ENCODE peak calls at places on chromosomes 4 and X, in four cellular contexts. H is HCT116, Y is epithelial cell of esophagus, B is SK-N-SH. X is an unnamed sample.

GRCh38 chr4:152454398-152455011 is 81.4 kb downstream of the FBXW7 start:
- DNase-seq in Y (peak; percentile 29), H (no peak), B (peak; percentile 51), X (no peak)

GRCh38 chr4:123471655-123472054 is 75.1 kb downstream of the SPRY1 start:
- DNase-seq in H (no peak), Y (no peak), B (no peak), X (no peak)

GRCh38 chrX:105515561-105515960 is 295.1 kb upstream of the TEX13A start:
- DNase-seq in B (no peak), H (no peak), Y (peak; percentile 44), X (no peak)

GRCh38 chr4:112127736-112128322 is 17.4 kb upstream of the FAM241A start:
- DNase-seq in H (no peak), B (no peak), Y (peak; percentile 74), X (no peak)

GRCh38 chrX:38206036-38206435 is 14.6 kb downstream of the SRPX start:
- DNase-seq in B (no peak), Y (no peak), H (no peak), X (no peak)

GRCh38 chr4:152920768-152921167 is 15.4 kb upstream of the FHDC1 start:
- DNase-seq in B (no peak), Y (peak; percentile 13), H (peak; percentile 40), X (no peak)

GRCh38 chrX:66015906-66016689 is 23.8 kb downstream of the VSIG4 start:
- DNase-seq in H (no peak), Y (no peak), B (no peak), X (no peak)

GRCh38 chr4:1851575-1852415 is 4.2 kb downstream of the LETM1 start:
- DNase-seq in Y (no peak), B (no peak), H (no peak), X (no peak)

GRCh38 chrX:98637451-98637850 is 1753.7 kb downstream of the RPA4 start:
- DNase-seq in Y (no peak), B (no peak), H (no peak), X (no peak)

GRCh38 chr4:53734584-53735363 is 143.5 kb upstream of the LNX1 start:
- DNase-seq in B (no peak), Y (peak; percentile 40), H (no peak), X (no peak)

GRCh38 chr4:125891597-125892258 is 577.0 kb downstream of the FAT4 start:
- DNase-seq in Y (no peak), H (no peak), B (no peak), X (no peak)

GRCh38 chrX:118437283-118437682 is 58.3 kb upstream of the DOCK11 start:
- DNase-seq in H (no peak), B (no peak), Y (no peak), X (no peak)

GRCh38 chrX:153669174-153669890 is 4.3 kb downstream of the PNCK start:
- DNase-seq in B (peak; percentile 83), H (no peak), Y (no peak), X (no peak)

GRCh38 chrX:111088628-111089027 is 7.4 kb upstream of the PAK3 start:
- DNase-seq in Y (no peak), H (no peak), B (no peak), X (no peak)

GRCh38 chr4:159787901-159788300 is 685.0 kb downstream of the RAPGEF2 start:
- DNase-seq in Y (peak; percentile 41), H (no peak), B (no peak), X (no peak)

GRCh38 chrX:155747520-155747919 is 133.6 kb upstream of the VAMP7 start:
- DNase-seq in Y (peak; percentile 45), H (no peak), B (no peak), X (no peak)

GRCh38 chrX:50484662-50485061 is 14.0 kb upstream of the DGKK start:
- DNase-seq in B (no peak), H (no peak), Y (no peak), X (no peak)

GRCh38 chr4:41257257-41257900 is 651 bp downstream of the UCHL1 start:
- DNase-seq in B (peak; percentile 85), H (no peak), Y (peak; percentile 38), X (peak; percentile 86)

GRCh38 chr4:88216395-88216794 is 58.0 kb upstream of the ABCG2 start:
- DNase-seq in Y (no peak), H (no peak), B (no peak), X (no peak)

GRCh38 chr4:108155373-108155772 is 13.4 kb downstream of the LEF1 start:
- DNase-seq in Y (peak; percentile 42), B (no peak), H (no peak), X (no peak)

GRCh38 chr4:96603635-96604034 is 763.7 kb downstream of the PDHA2 start:
- DNase-seq in H (no peak), B (peak; percentile 15), Y (no peak), X (no peak)

GRCh38 chr4:37760840-37761239 is 65.6 kb upstream of the PGM2 start:
- DNase-seq in H (no peak), B (no peak), Y (no peak), X (no peak)

GRCh38 chr4:121939690-121940089 is 12.2 kb downstream of the TRPC3 start:
- DNase-seq in B (no peak), Y (no peak), H (no peak), X (no peak)

GRCh38 chrX:56764975-56765791 is 36.1 kb downstream of the NBDY start:
- DNase-seq in Y (no peak), B (no peak), H (no peak), X (no peak)

GRCh38 chr4:38132140-38132673 is 172.0 kb downstream of the PTTG2 start:
- DNase-seq in B (peak; percentile 49), H (no peak), Y (peak; percentile 99), X (no peak)

GRCh38 chr4:74656596-74656995 is 137.7 kb downstream of the BTC start:
- DNase-seq in H (no peak), B (no peak), Y (peak; percentile 33), X (no peak)

GRCh38 chrX:142428916-142429315 is 223.8 kb upstream of the MAGEC2 start:
- DNase-seq in Y (peak; percentile 0), H (no peak), B (no peak), X (no peak)

GRCh38 chr4:71498002-71498401 is 159.2 kb downstream of the SLC4A4 start:
- DNase-seq in B (no peak), Y (no peak), H (no peak), X (no peak)

GRCh38 chrX:88136328-88136727 is 610.7 kb upstream of the CPXCR1 start:
- DNase-seq in B (no peak), Y (no peak), H (no peak), X (no peak)

GRCh38 chr4:4860381-4860802 is 927 bp downstream of the MSX1 start:
- DNase-seq in B (no peak), Y (no peak), H (no peak), X (no peak)

GRCh38 chrX:103626855-103627254 is 1.9 kb upstream of the TCEAL1 start:
- DNase-seq in H (no peak), B (no peak), Y (peak; percentile 65), X (no peak)

GRCh38 chr4:105859233-105859632 is 36.0 kb upstream of the NPNT start:
- DNase-seq in B (no peak), H (peak; percentile 26), Y (peak; percentile 78), X (no peak)

GRCh38 chrX:125778256-125778655 is 387.8 kb downstream of the DCAF12L2 start:
- DNase-seq in H (no peak), B (no peak), Y (peak; percentile 0), X (no peak)

GRCh38 chrX:150155396-150156048 is 207.6 kb upstream of the MAMLD1 start:
- DNase-seq in Y (peak; percentile 31), H (no peak), B (peak; percentile 61), X (peak; percentile 89)

GRCh38 chr4:79225360-79225759 is 100.5 kb downstream of the NAA11 start:
- DNase-seq in H (no peak), Y (no peak), B (no peak), X (no peak)

GRCh38 chrX:40313269-40313668 is 215.5 kb upstream of the BCOR start:
- DNase-seq in Y (no peak), B (no peak), H (no peak), X (no peak)

GRCh38 chrX:40310016-40310415 is 212.3 kb upstream of the BCOR start:
- DNase-seq in Y (no peak), B (peak; percentile 30), H (no peak), X (no peak)

GRCh38 chrX:40316502-40316901 is 218.7 kb upstream of the BCOR start:
- DNase-seq in H (no peak), Y (no peak), B (no peak), X (no peak)

GRCh38 chrX:40318076-40318475 is 220.3 kb upstream of the BCOR start:
- DNase-seq in B (no peak), H (no peak), Y (no peak), X (no peak)

GRCh38 chrX:40314070-40314469 is 216.3 kb upstream of the BCOR start:
- DNase-seq in B (no peak), H (no peak), Y (no peak), X (no peak)
- TF ChIP-seq CTCF in B (no peak), H (no peak), Y (no peak), X (no peak)

GRCh38 chr4:154542264-154542879 is 7.8 kb downstream of the PLRG1 start:
- DNase-seq in H (no peak), Y (no peak), B (no peak), X (no peak)

GRCh38 chr4:154549894-154550790 is at the start of gene PLRG1:
- DNase-seq in H (peak; percentile 88), B (peak; percentile 89), Y (peak; percentile 95), X (peak; percentile 99)

GRCh38 chr4:154545689-154546088 is 4.5 kb downstream of the PLRG1 start:
- DNase-seq in Y (no peak), H (no peak), B (no peak), X (no peak)
- TF ChIP-seq CTCF in Y (no peak), H (no peak), B (peak; percentile 38), X (no peak)

DNA sequence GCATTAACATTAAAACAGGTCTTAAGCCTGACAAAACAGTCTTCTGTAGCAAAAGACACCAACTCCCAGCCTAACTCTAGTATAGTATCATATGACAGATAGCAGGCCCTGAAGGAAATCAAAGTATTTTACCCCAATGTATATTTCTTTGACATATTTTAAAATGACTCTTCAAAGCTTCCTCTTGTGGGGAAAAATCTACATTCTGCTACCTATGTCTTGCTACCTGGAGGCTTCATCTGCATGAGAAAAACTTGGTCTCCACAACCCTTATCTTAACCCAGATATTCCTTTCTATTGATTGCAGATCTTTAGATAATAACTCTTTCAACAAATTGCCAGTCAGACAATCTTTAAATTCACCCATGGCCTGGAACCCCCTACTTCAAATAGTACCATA is 1620.4 kb downstream of the PCDH7 start:
- DNase-seq in B (no peak), H (no peak), Y (peak; percentile 19), X (no peak)
- TF ChIP-seq CTCF in B (no peak), H (no peak), Y (peak; percentile 27), X (no peak)

DNA sequence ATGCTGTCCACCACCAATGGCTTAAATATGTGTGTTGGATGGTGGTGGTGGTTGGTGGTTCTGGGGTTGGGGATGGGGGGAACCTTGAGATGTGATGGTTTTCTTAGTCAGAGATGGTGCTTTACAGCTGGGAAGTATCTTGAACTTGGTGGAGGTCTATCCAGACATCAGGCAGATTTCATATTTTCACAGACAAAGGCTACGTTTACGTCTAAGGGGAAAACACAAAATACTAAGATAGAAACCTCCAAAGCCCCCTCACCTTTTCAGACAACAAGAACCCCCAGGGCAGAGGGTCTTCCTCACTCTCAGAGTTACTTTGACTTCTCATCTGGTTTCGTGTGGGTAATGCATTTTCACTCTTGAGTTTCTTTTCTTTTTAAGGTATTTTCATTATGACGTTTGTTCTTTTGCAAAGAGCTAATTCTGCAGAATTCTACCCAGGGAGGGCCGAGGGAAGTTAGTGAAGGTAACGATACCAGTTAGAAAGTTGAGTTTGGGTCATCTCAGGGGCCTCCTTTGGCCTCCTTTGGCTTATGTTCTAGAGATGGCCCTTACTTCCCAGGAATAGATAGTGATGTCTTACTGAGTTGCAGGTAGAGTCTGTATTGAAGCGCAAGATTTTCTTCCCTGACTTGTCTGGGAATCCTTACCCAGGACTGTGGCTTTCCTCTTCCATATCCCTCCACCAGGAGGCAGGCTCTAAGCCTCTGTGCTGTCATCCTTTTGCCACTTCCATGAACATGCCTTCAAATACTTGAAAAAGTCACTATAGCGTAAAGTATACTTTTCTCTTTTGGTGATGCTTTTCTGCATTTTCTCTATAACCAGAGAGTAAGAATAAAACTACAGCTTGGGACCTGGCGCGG is 31.9 kb downstream of the RHOH start:
- DNase-seq in H (no peak), Y (peak; percentile 13), B (no peak), X (no peak)
- TF ChIP-seq CTCF in H (no peak), Y (peak; percentile 32), B (peak; percentile 48), X (peak; percentile 21)